ENCODE peak calls at places on chromosome 5, in seven cellular contexts. V, G, F, M, R, K and P are unnamed samples.

GRCh38 chr5:173441053-173441628 is 112.9 kb upstream of the STC2 start:
- DNase-seq in K (no peak), R (no peak), F (no peak), G (peak), V (no peak), M (no peak), P (no peak)

GRCh38 chr5:125190232-125191051 is 444.0 kb upstream of the ZNF608 start:
- DNase-seq in K (peak), V (no peak), M (no peak), R (no peak), G (no peak), F (no peak), P (peak)

GRCh38 chr5:110262754-110263153 is 463.7 kb downstream of the TMEM232 start:
- DNase-seq in M (no peak), F (no peak), R (peak), V (peak), K (no peak), G (no peak), P (peak)

GRCh38 chr5:25862276-25862675 is 1176.1 kb downstream of the CDH9 start:
- DNase-seq in F (no peak), K (no peak), G (no peak), M (peak), R (no peak), V (no peak), P (no peak)

GRCh38 chr5:84403773-84404172 is 19.1 kb upstream of the EDIL3 start:
- DNase-seq in R (no peak), V (peak), G (peak), K (peak), F (no peak), M (no peak), P (peak)

GRCh38 chr5:172602712-172603289 is 38.3 kb upstream of the NEURL1B start:
- DNase-seq in V (no peak), F (no peak), G (peak), M (no peak), R (peak), K (no peak), P (no peak)

GRCh38 chr5:101429241-101429640 is 526.2 kb upstream of the ST8SIA4 start:
- DNase-seq in V (peak), M (no peak), F (no peak), G (no peak), R (no peak), K (no peak), P (peak)

GRCh38 chr5:53607896-53608295 is 47.5 kb downstream of the NDUFS4 start:
- DNase-seq in R (no peak), F (no peak), K (no peak), V (peak), G (peak), M (no peak), P (peak)

GRCh38 chr5:66171349-66172344 is 27.5 kb downstream of the SREK1 start:
- DNase-seq in R (no peak), K (peak), F (no peak), V (peak), G (peak), M (peak), P (peak)

GRCh38 chr5:2913306-2913705 is 161.8 kb upstream of the IRX2 start:
- DNase-seq in K (no peak), F (no peak), R (no peak), G (no peak), M (no peak), V (no peak), P (no peak)

GRCh38 chr5:177967221-177967887 is 28.7 kb downstream of the PROP1 start:
- DNase-seq in M (no peak), F (no peak), V (peak), K (no peak), R (no peak), G (no peak), P (no peak)

GRCh38 chr5:93586948-93587918 is 4.2 kb downstream of the NR2F1 start:
- DNase-seq in V (no peak), M (no peak), K (no peak), G (no peak), R (no peak), F (no peak), P (peak)

GRCh38 chr5:97534166-97534565 is 351.1 kb upstream of the RIOK2 start:
- DNase-seq in K (peak), V (peak), M (peak), R (no peak), G (peak), F (no peak), P (peak)

GRCh38 chr5:178388381-178389030 is 155.9 kb upstream of the PHYKPL start:
- DNase-seq in F (peak), G (peak), R (no peak), V (peak), K (no peak), M (no peak), P (no peak)

GRCh38 chr5:116442095-116442534 is 132.5 kb downstream of the SEMA6A start:
- DNase-seq in R (no peak), K (peak), V (peak), M (no peak), F (peak), G (no peak), P (peak)

GRCh38 chr5:77774981-77775772 is 962 bp downstream of the TBCA start:
- DNase-seq in F (no peak), V (no peak), R (no peak), K (no peak), M (peak), G (peak), P (no peak)

GRCh38 chr5:82341325-82341724 is 63.2 kb upstream of the RPS23 start:
- DNase-seq in R (no peak), K (no peak), M (no peak), V (no peak), G (no peak), F (no peak), P (no peak)
- H3K4me3 ChIP-seq in R (no peak), K (no peak), M (no peak), V (no peak), G (no peak), F (no peak), P (no peak)

DNA sequence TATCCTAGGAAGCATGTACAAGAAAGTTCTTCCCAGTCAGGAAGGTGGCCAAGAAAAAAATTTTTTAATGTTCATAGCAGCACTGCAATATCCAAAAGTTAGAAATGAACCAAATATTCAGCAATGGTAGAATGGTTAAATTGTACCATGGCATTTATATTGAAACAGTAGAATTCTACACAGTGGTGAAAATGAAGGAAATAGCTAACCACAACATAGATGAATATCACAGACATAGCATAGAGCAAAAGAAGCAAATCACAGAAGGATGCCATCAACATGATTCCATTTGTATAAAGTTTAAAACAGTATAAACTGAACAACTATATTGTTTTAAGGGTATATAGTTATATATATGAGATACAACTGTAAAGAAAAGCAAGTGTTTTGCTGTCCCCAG is 10.7 kb upstream of the ANKDD1B start:
- DNase-seq in M (no peak), V (no peak), R (no peak), G (no peak), F (no peak), K (no peak), P (no peak)
- H3K4me3 ChIP-seq in M (no peak), V (no peak), R (no peak), G (no peak), F (no peak), K (no peak), P (no peak)

GRCh38 chr5:175444905-175445456 is 999 bp upstream of the DRD1 start:
- DNase-seq in K (no peak), V (no peak), R (no peak), G (no peak), F (no peak), M (no peak), P (no peak)
- H3K4me3 ChIP-seq in K (no peak), V (no peak), R (no peak), G (no peak), F (no peak), M (peak), P (no peak)

DNA sequence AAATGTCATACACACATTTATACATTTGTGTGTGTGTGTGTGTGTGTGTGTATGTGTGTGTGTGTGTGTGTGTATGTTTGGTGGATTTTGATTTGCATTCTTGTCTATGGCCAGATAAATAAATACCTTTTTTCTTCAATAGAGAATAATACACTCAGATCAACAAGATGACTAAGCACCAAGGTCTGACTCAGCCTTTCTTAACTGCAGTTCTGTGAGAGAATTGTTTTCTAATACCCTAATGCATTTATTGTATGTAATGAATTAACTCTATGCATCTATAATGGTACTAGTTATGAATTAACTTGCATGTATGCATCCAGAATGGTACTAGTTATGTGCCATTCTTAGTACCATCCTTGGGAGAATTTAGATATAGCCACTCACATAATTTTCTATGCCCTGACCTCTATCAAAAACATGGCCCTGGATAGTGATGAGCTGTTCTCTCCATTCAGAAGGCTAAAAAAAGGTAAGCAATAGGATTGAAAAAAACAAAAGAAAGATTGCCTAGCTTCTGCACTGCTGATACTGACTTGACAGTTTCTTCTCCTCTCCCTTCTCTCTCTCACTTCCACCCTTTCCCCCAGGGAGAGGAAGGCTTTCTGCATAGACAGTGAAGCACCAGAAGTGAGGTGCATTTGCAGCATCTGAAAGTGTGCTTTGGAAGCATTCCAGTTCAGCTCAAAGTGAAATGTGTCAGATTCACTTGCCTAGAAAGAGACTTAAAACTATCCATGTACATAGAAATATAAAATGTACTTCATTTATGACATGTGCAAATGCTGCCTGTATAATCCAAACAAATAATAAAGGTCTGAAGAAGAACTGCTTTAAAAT is 55.1 kb upstream of the CCDC112 start:
- DNase-seq in F (no peak), K (peak), G (peak), M (peak), R (no peak), V (peak), P (peak)
- H3K4me3 ChIP-seq in F (no peak), K (no peak), G (no peak), M (no peak), R (no peak), V (no peak), P (no peak)

GRCh38 chr5:10699987-10700386 is 61.0 kb downstream of the DAP start:
- DNase-seq in R (no peak), K (no peak), G (no peak), F (no peak), V (no peak), M (no peak), P (no peak)
- H3K4me3 ChIP-seq in R (no peak), K (no peak), G (no peak), F (no peak), V (no peak), M (no peak), P (no peak)

GRCh38 chr5:138783976-138784375 is 30.8 kb downstream of the CTNNA1 start:
- DNase-seq in R (no peak), K (no peak), V (no peak), G (no peak), M (no peak), F (no peak), P (no peak)
- H3K4me3 ChIP-seq in R (no peak), K (no peak), V (no peak), G (no peak), M (no peak), F (no peak), P (no peak)

DNA sequence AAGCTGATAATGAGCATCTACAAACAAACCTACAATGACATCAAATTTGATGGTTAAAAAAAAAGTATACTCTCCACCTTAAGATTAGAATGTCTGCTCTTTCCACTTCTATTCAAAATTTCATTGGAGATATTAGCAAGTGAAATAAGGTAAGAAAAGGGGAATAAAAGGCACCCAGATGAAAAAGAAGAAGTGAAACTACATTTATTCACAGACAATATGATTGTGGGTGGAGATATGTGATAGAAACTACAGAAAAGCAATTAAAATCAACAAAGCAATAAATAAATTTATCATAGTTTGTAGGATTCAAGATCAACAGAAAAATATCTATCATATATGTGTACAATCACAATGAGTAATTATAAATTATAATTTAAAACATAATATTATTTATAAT is 395.1 kb upstream of the CCNH start:
- DNase-seq in R (no peak), V (no peak), K (no peak), M (no peak), F (no peak), G (no peak), P (no peak)
- H3K4me3 ChIP-seq in R (no peak), V (no peak), K (no peak), M (no peak), F (no peak), G (no peak), P (no peak)

GRCh38 chr5:107640568-107640967 is 30.2 kb downstream of the EFNA5 start:
- DNase-seq in V (no peak), R (no peak), M (no peak), K (no peak), F (no peak), G (no peak), P (no peak)
- H3K4me3 ChIP-seq in V (no peak), R (no peak), M (no peak), K (no peak), F (no peak), G (no peak), P (no peak)